ENCODE peak calls at places on chromosome 15, in five cellular contexts. U is A549, X is uterus, Y is tibial nerve, K is IMR-90. O is an unnamed sample.
A peak's percentile ranks its signal among the peaks of the same experiment; 100 is the strongest.

GRCh38 chr15:46956456-46956855 is 760.8 kb upstream of the SEMA6D start:
- DNase-seq in U (no peak), X (no peak), Y (no peak), K (no peak), O (no peak)

GRCh38 chr15:101064795-101065569 is 145.8 kb downstream of the LRRK1 start:
- DNase-seq in U (no peak), X (no peak), Y (no peak), K (no peak), O (no peak)

GRCh38 chr15:40297356-40297755 is 10.4 kb downstream of the PLCB2 start:
- DNase-seq in U (no peak), X (no peak), Y (no peak), K (no peak), O (no peak)

GRCh38 chr15:53569756-53570480 is 189.5 kb downstream of the WDR72 start:
- DNase-seq in U (no peak), X (no peak), Y (no peak), K (no peak), O (no peak)

GRCh38 chr15:88804257-88804656 is 1.0 kb downstream of the ACAN start:
- DNase-seq in U (no peak), X (no peak), Y (no peak), K (no peak), O (no peak)

GRCh38 chr15:33494306-33494705 is 183.5 kb downstream of the RYR3 start:
- DNase-seq in U (no peak), X (no peak), Y (no peak), K (no peak), O (no peak)

GRCh38 chr15:52481915-52482314 is 46.8 kb downstream of the MYO5A start:
- DNase-seq in U (no peak), X (no peak), Y (peak; percentile 16), K (peak; percentile 84), O (no peak)

GRCh38 chr15:96344120-96344705 is 13.7 kb downstream of the NR2F2 start:
- DNase-seq in U (no peak), X (no peak), Y (no peak), K (no peak), O (peak; percentile 35)

GRCh38 chr15:51499379-51499976 is 123.1 kb downstream of the DMXL2 start:
- DNase-seq in U (peak; percentile 54), X (no peak), Y (no peak), K (peak; percentile 63), O (no peak)

GRCh38 chr15:81174125-81174524 is 22.6 kb upstream of the IL16 start:
- DNase-seq in U (no peak), X (no peak), Y (no peak), K (no peak), O (no peak)

GRCh38 chr15:71084264-71084663 is 31.0 kb upstream of the THSD4 start:
- DNase-seq in U (no peak), X (no peak), Y (no peak), K (no peak), O (no peak)

GRCh38 chr15:71083349-71083748 is 31.9 kb upstream of the THSD4 start:
- DNase-seq in U (no peak), X (peak; percentile 68), Y (no peak), K (peak; percentile 91), O (no peak)

GRCh38 chr15:71080705-71081104 is 34.6 kb upstream of the THSD4 start:
- DNase-seq in U (no peak), X (no peak), Y (no peak), K (peak; percentile 96), O (no peak)

GRCh38 chr15:71080166-71080565 is 35.1 kb upstream of the THSD4 start:
- DNase-seq in U (no peak), X (no peak), Y (no peak), K (no peak), O (no peak)

DNA sequence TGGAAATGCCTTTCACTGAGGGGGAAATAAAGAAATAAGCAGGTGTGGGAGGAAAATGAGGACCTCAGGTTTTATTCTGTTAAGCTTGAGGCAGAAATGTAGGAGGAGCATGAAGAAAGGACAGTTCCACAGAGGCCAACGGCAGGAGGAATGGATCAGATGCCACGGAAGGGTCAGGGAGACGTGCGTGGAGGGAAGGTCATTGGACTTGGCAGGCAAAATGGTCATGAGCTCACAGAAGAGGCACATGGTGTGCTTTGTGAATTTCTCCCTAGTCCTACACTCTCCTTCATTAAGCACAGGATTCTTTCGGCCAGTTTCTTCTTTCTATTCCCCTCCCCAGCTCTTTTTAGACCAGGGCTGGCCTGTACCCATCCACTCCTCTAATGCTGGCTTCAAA is 32.5 kb upstream of the THSD4 start:
- DNase-seq in U (no peak), X (peak; percentile 50), Y (peak; percentile 9), K (no peak), O (peak; percentile 78)
- H3K27ac ChIP-seq in U (no peak overlapping the region), X (peak overlapping the region; percentile 87), Y (no peak overlapping the region), K (no peak overlapping the region), O (peak overlapping the region; percentile 52)

GRCh38 chr15:38072507-38073277 is 138.3 kb downstream of the TMCO5A start:
- DNase-seq in U (peak; percentile 39), X (peak; percentile 66), Y (peak; percentile 55), K (peak; percentile 71), O (peak; percentile 60)
- TF ChIP-seq POLR2A in U (peak; percentile 21), X (peak; percentile 21), Y (no peak), K (no peak), O (no peak)

GRCh38 chr15:20368974-20369373 is 172.6 kb downstream of the GOLGA6L6 start:
- DNase-seq in U (no peak), X (no peak), Y (no peak), K (no peak), O (no peak)

GRCh38 chr15:20367093-20367492 is 174.5 kb downstream of the GOLGA6L6 start:
- DNase-seq in U (no peak), X (no peak), Y (no peak), K (no peak), O (no peak)
- H3K27ac ChIP-seq in U (no peak overlapping the region), X (no peak overlapping the region), Y (no peak overlapping the region), K (no peak overlapping the region), O (no peak overlapping the region)

GRCh38 chr15:92494791-92495190 is 101.1 kb downstream of the ST8SIA2 start:
- DNase-seq in U (no peak), X (no peak), Y (no peak), K (no peak), O (no peak)

GRCh38 chr15:92495468-92495867 is 101.8 kb downstream of the ST8SIA2 start:
- DNase-seq in U (no peak), X (no peak), Y (no peak), K (no peak), O (no peak)

DNA sequence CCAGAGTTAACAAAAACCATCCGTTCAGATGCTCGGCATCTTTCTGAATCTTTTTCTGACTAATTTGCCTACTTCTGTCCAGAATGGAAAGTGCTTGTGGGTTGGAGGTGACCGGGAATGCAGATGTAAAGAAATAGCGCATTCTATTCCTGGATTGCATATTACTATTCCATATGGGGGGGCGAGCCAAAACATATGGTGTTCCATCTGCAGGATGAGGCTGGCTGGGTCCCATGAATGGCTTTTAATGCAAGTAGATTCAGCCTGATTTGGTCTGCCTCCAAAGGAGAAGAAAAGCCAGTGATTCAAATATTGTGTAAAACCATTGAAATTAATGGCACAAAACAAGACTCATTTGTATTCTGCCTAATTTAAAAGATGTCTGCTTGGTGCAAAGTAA is 98.9 kb downstream of the ST8SIA2 start:
- DNase-seq in U (no peak), X (no peak), Y (no peak), K (no peak), O (no peak)
- TF ChIP-seq POLR2A in U (no peak), X (no peak), Y (no peak), K (no peak), O (no peak)

GRCh38 chr15:97959738-97960363 is 652 bp upstream of the ARRDC4 start:
- DNase-seq in U (no peak), X (no peak), Y (no peak), K (no peak), O (no peak)
- H3K27ac ChIP-seq in U (no peak overlapping the region), X (peak overlapping the region; percentile 66), Y (peak overlapping the region; percentile 41), K (no peak overlapping the region), O (no peak overlapping the region)

O was measured in ovary.